ENCODE peak calls at places on chromosomes 16 and 17, in four cellular contexts. E is fibroblast of lung, R is Caco-2, Z is prostate gland. T is an unnamed sample.

GRCh38 chr16:89174055-89174827 is 2.7 kb downstream of the CDH15 start:
- DNase-seq in E (no peak), Z (no peak), R (no peak), T (no peak)

GRCh38 chr17:55335625-55336024 is 70.9 kb downstream of the HLF start:
- DNase-seq in R (no peak), Z (no peak), E (no peak), T (no peak)

GRCh38 chr16:73056383-73056782 is 8.5 kb upstream of the ZFHX3 start:
- DNase-seq in R (no peak), E (no peak), Z (no peak), T (no peak)

GRCh38 chr17:81156866-81157805 is 8.2 kb upstream of the PVALEF start:
- DNase-seq in E (no peak), Z (no peak), R (no peak), T (no peak)

GRCh38 chr17:74297941-74298340 is 23.9 kb downstream of the DNAI2 start:
- DNase-seq in R (no peak), Z (no peak), E (peak; percentile 7), T (no peak)

GRCh38 chr17:28507567-28508195 is 1.5 kb downstream of the FOXN1 start:
- DNase-seq in Z (peak; percentile 74), E (no peak), R (no peak), T (no peak)

GRCh38 chr16:69150146-69150865 is 17.9 kb downstream of the UTP4 start:
- DNase-seq in R (peak; percentile 81), Z (peak; percentile 73), E (peak; percentile 58), T (peak; percentile 68)

GRCh38 chr17:38538906-38539305 is 66.8 kb downstream of the SRCIN1 start:
- DNase-seq in R (no peak), E (no peak), Z (no peak), T (no peak)

GRCh38 chr17:58229881-58230280 is 8.5 kb upstream of the LPO start:
- DNase-seq in E (no peak), Z (no peak), R (no peak), T (no peak)

GRCh38 chr16:75138636-75139035 is 9.7 kb upstream of the ZFP1 start:
- DNase-seq in R (no peak), E (no peak), Z (no peak), T (no peak)

GRCh38 chr16:22029632-22030031 is 21.7 kb downstream of the MOSMO start:
- DNase-seq in Z (no peak), E (no peak), R (no peak), T (no peak)

DNA sequence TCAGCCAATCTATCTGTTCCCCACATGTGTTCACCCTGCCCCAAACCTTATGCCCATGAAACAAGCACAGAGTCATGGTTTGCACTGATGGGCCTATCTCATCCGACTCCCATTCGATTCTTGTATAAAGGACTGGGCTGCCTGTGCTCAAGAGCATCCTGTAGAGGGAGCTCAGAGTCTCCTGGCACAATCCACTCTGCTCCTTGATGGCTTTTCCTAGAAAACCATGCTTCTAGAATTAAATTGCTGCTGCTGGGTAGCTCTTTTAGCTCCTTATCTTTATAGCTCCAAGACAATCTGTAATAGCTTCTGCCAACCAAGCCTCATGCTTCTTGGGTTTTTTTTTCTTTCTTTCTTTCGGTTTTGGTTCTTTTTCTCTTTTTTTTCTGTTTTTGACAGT is 9.7 kb downstream of the ZNF19 start:
- DNase-seq in Z (no peak), R (peak; percentile 40), E (no peak), T (peak; percentile 45)
- TF ChIP-seq CTCF in Z (no peak), R (peak; percentile 87), E (peak; percentile 22), T (peak; percentile 64)

GRCh38 chr16:27325736-27326135 is 12.0 kb downstream of the IL4R start:
- DNase-seq in R (no peak), Z (no peak), E (no peak), T (no peak)

GRCh38 chr16:27327586-27327915 is 13.8 kb downstream of the IL4R start:
- DNase-seq in E (no peak), Z (no peak), R (no peak), T (no peak)

GRCh38 chr16:27326251-27326650 is 12.5 kb downstream of the IL4R start:
- DNase-seq in Z (no peak), R (no peak), E (no peak), T (no peak)

GRCh38 chr16:27328937-27329336 is 15.2 kb downstream of the IL4R start:
- DNase-seq in E (no peak), R (no peak), Z (no peak), T (no peak)

GRCh38 chr16:27326738-27327585 is 13.2 kb downstream of the IL4R start:
- DNase-seq in Z (peak; percentile 66), R (peak; percentile 77), E (peak; percentile 94), T (peak; percentile 85)
- TF ChIP-seq CTCF in Z (peak; percentile 4), R (no peak), E (no peak), T (no peak)

GRCh38 chr17:68535903-68536302 is 23.7 kb downstream of the PRKAR1A start:
- DNase-seq in R (no peak), Z (no peak), E (no peak), T (no peak)

GRCh38 chr17:68531252-68531651 is 19.0 kb downstream of the PRKAR1A start:
- DNase-seq in Z (no peak), E (no peak), R (no peak), T (no peak)

GRCh38 chr17:68534714-68535113 is 22.5 kb downstream of the PRKAR1A start:
- DNase-seq in Z (no peak), R (no peak), E (no peak), T (no peak)

GRCh38 chr17:68532826-68533225 is 20.6 kb downstream of the PRKAR1A start:
- DNase-seq in E (no peak), Z (no peak), R (no peak), T (no peak)

GRCh38 chr17:68533887-68534700 is 21.9 kb downstream of the PRKAR1A start:
- DNase-seq in E (peak; percentile 47), Z (no peak), R (no peak), T (no peak)
- TF ChIP-seq CTCF in E (peak; percentile 44), Z (peak; percentile 38), R (no peak), T (no peak)

DNA sequence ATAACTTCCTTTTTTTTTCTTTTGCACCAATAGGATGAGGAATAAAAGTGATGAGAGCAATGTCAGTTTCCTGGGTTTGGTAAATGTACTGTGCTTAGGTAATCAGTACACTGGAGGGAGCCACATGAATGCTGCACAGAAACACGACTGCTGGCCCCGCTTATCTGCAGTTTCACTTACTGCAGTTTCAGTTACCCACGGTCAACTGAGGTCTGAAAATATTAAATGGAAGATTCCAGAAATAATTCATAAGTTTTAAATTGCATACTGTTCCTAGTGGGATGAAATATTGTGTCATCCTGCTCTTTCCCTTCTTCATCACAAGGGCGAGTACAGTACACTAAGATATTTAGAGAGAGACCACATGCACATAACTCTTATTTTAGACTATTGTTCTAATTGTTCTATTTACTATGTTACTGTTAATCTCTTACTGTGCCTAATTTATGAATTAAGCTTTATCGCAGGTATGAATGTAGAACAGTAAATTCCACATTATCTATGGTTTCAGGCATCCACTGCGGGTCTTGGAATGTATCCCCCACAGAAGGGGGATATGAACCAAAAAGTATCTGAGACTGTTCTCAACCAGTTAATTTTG is 6.4 kb upstream of the LGALS3BP start:
- DNase-seq in Z (no peak), E (peak; percentile 27), R (peak; percentile 46), T (no peak)
- TF ChIP-seq CTCF in Z (peak; percentile 44), E (peak; percentile 9), R (peak; percentile 32), T (no peak)

DNA sequence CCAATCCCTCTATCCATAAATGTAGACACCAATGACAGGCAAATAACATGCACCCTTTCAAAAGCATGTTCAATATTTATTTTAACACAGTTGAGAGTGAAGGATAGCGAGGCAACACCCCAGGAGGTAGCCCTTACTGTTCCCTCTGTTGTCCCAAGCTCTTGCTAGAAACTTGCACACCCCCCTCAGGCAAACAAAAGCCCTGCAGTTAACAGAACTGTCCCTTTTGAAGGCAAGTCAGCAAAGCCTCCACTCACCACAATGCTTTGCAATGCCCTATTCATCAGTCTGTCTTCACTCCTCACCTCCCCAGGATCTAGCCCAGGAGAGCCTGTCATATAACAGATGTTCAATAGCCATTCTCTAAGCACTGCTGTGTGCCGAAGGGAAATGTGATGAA is 3.5 kb upstream of the CNEP1R1 start:
- DNase-seq in R (peak; percentile 32), E (no peak), Z (no peak), T (no peak)
- TF ChIP-seq CTCF in R (peak; percentile 50), E (no peak), Z (no peak), T (no peak)

GRCh38 chr17:78883533-78884131 is 19.4 kb downstream of the CEP295NL start:
- DNase-seq in E (peak; percentile 95), R (no peak), Z (peak; percentile 43), T (peak; percentile 83)
- TF ChIP-seq CTCF in E (no peak), R (no peak), Z (no peak), T (no peak)

GRCh38 chr17:63700528-63701441 is 860 bp upstream of the LIMD2 start:
- DNase-seq in E (peak; percentile 67), R (no peak), Z (no peak), T (no peak)
- TF ChIP-seq CTCF in E (no peak), R (no peak), Z (peak; percentile 5), T (no peak)

DNA sequence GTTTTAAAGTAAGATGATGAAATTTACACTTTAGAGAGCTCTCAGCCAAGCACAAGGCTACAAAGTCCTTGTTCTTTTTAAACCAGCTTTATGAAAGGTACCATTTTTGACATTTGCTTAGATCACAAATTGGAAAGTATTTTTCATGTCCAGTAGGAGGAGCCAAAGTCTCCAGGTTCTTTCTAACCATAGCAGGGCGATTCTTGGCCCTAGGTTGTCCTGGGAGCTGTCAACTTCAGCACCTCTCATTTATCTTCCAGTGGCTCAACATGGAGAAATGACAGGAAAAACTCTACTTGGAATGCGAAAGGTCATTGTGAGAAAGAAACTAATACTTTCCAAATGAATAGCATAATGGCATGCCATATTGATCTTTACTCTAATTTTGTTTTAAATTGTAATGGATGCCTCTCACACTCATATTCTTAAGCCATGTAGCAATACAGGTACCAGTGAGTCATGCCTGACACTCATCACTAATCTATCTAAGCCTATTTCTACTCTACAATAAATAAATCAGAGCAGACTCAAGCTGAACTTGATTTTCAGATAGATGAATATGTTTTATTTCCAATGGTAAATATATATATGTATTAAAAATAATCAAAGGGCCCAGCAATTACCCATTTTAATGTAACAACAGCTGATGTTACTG is 919.1 kb upstream of the EEF2KMT start:
- DNase-seq in Z (no peak), R (peak; percentile 35), E (peak; percentile 45), T (peak; percentile 27)
- TF ChIP-seq CTCF in Z (peak; percentile 30), R (peak; percentile 33), E (no peak), T (peak; percentile 41)

DNA sequence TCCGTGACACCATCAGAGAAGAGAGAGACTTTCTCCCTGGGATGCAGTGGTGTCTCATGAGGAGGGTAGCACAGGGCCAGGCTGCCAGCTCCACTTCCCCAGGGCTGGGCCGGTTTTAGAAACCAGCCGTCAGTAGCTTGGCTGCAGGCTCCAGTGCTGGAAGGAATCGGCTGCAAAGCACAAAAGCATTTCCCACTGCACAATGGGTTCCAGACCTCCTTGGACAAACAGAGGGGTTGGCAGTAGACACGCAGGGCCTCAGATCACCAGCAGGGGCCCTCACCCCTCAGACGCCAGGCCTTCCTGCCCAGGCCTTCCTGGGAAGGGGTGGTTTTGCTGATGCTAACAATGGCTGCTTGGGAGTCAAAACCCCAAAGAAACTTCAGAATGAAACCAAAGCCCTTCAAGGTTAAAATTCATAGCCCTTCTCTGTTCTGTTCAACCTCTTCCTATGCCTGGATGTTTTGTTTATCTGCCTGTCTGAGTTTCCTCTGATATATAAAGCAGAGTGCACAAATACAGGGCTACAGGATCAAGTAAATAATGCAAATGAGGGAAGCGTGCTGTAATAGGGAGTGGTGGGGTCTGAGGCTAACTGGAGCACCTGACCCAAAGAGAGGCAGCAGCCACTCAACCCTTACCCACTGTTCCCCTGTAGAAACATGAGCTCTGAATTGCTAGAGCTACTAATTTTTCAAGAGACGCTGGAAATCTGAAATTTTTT is 26.2 kb downstream of the TEKT5 start:
- DNase-seq in E (peak; percentile 10), Z (no peak), R (peak; percentile 56), T (peak; percentile 70)
- TF ChIP-seq CTCF in E (peak; percentile 46), Z (no peak), R (peak; percentile 60), T (peak; percentile 69)